ENCODE peak calls at places on chromosomes 4 and X, in ten cellular contexts. H, Z, L, G, D, R, S, P, E and K are unnamed samples. For H3K36me3, the result is how much of the 10 kb centered on the place peaks cover.

GRCh38 chr4:101790521-101791188 is at the start of gene BANK1:
- DNase-seq in Z (peak), R (no peak), S (peak), D (no peak), H (peak), G (peak), L (no peak), P (peak), E (peak), K (peak)

GRCh38 chr4:139603576-139604387 is 47.8 kb upstream of the SETD7 start:
- DNase-seq in L (peak), G (peak), D (no peak), H (no peak), Z (peak), R (no peak), S (peak), E (no peak), P (no peak), K (peak)

GRCh38 chr4:182875471-182875870 is 41.7 kb downstream of the DCTD start:
- DNase-seq in P (no peak), D (no peak), R (no peak), Z (no peak), S (no peak), L (no peak), G (no peak), E (peak), H (no peak), K (no peak)

GRCh38 chrX:130296743-130297142 is 28.0 kb upstream of the ZNF280C start:
- DNase-seq in R (no peak), L (no peak), P (no peak), E (no peak), H (no peak), D (no peak), Z (no peak), S (no peak), G (no peak), K (no peak)

GRCh38 chrX:107272431-107272921 is 66.1 kb downstream of the DNAAF6 start:
- DNase-seq in D (no peak), E (no peak), Z (peak), H (no peak), P (no peak), L (no peak), R (no peak), S (no peak), G (peak), K (no peak)

GRCh38 chr4:175369087-175369486 is 443.0 kb downstream of the GPM6A start:
- DNase-seq in D (peak), G (no peak), L (no peak), Z (no peak), H (no peak), S (no peak), E (no peak), P (no peak), R (no peak), K (peak)

GRCh38 chrX:153625271-153626024 is 21.6 kb upstream of the DUSP9 start:
- DNase-seq in G (no peak), Z (no peak), R (no peak), D (no peak), S (no peak), L (no peak), H (no peak), E (peak), P (peak), K (no peak)

GRCh38 chrX:44225667-44226066 is 117.8 kb downstream of the EFHC2 start:
- DNase-seq in E (no peak), G (no peak), P (no peak), D (no peak), L (no peak), S (no peak), R (no peak), H (no peak), Z (no peak), K (no peak)

GRCh38 chrX:134636859-134637258 is 21.4 kb downstream of the PLAC1 start:
- DNase-seq in H (no peak), L (no peak), Z (no peak), D (no peak), E (no peak), R (no peak), P (no peak), G (no peak), S (no peak), K (no peak)

GRCh38 chr4:15684498-15684897 is 2.9 kb downstream of the FAM200B start:
- DNase-seq in H (no peak), D (no peak), P (no peak), R (no peak), G (no peak), L (no peak), Z (no peak), E (no peak), S (no peak), K (no peak)

GRCh38 chr4:61202638-61203495 is 2.7 kb downstream of the ADGRL3 start:
- DNase-seq in G (peak), L (no peak), Z (no peak), R (no peak), D (no peak), S (no peak), P (no peak), E (no peak), H (no peak), K (no peak)

GRCh38 chr4:154658680-154659402 is 46.4 kb upstream of the FGG start:
- DNase-seq in S (no peak), P (no peak), R (no peak), L (no peak), Z (no peak), H (no peak), D (no peak), G (no peak), E (no peak), K (no peak)
- H3K4me3 ChIP-seq in S (no peak), P (peak), R (no peak), L (no peak), Z (no peak), H (no peak), D (no peak), G (no peak), E (no peak), K (no peak)

DNA sequence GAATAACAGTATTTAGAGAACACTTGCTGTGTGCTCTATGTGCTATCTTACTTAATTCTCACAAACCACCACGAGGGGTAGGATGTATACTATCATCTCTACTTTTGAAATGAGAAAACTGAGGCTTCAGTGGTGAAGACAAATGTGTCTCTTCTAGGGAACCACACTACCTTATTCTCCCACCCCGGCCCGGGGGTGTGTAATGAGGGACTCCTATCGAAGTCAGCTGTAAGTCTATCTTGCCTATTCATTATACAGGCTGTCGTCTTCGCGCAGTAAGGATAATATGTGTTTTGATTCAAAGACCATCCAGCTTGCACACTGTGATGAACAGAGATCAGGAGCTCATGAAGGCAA is 1.1 kb downstream of the NOP14 start:
- DNase-seq in G (no peak), Z (no peak), L (no peak), R (no peak), D (no peak), H (no peak), E (peak), P (no peak), S (no peak), K (no peak)
- TF ChIP-seq CTCF in G (no peak), Z (no peak), L (no peak), R (no peak), D (no peak), H (no peak), E (no peak), P (no peak), S (no peak), K (no peak)

GRCh38 chr4:2953496-2953895 is 9.7 kb downstream of the NOP14 start:
- DNase-seq in L (no peak), E (no peak), Z (no peak), D (no peak), P (no peak), S (no peak), R (no peak), G (no peak), H (no peak), K (no peak)

GRCh38 chr4:2954358-2955185 is 8.6 kb downstream of the NOP14 start:
- DNase-seq in E (peak), S (no peak), L (no peak), Z (peak), P (no peak), D (no peak), G (no peak), R (no peak), H (no peak), K (no peak)

GRCh38 chr4:2961411-2962098 is 1.7 kb downstream of the NOP14 start:
- DNase-seq in R (no peak), H (no peak), G (no peak), S (no peak), L (no peak), E (peak), Z (no peak), P (no peak), D (no peak), K (no peak)

GRCh38 chr4:2962614-2963184 is 507 bp downstream of the NOP14 start:
- DNase-seq in S (peak), G (peak), D (peak), Z (no peak), E (no peak), P (no peak), H (no peak), R (no peak), L (no peak), K (no peak)

DNA sequence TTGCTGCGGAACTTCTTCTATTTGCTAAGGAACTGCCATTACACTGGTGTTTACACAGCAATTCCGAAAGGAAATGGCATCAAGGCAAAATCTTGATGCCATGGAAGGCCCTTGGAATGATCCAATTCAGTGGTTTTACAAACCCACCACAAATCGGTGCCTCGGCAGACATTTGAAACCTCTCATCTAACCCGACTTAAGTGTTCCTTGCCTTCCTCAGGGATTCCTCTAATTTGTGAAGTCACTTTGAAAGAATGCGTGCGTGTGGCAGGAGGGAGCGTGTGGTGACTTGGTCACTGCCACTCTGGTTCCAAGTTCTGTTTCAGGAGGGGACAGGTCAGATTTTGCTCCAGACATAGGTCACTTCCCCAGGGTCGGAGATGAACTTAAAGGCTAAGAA is 4.8 kb downstream of the NOP14 start:
- DNase-seq in S (no peak), E (no peak), Z (no peak), R (no peak), L (no peak), D (no peak), G (no peak), P (no peak), H (no peak), K (no peak)
- H3K36me3 ChIP-seq in S (under half), E (under half), Z (under half), R (under half), L (under half), D (under half), G (under half), P (under half), H (under half), K (under half)

DNA sequence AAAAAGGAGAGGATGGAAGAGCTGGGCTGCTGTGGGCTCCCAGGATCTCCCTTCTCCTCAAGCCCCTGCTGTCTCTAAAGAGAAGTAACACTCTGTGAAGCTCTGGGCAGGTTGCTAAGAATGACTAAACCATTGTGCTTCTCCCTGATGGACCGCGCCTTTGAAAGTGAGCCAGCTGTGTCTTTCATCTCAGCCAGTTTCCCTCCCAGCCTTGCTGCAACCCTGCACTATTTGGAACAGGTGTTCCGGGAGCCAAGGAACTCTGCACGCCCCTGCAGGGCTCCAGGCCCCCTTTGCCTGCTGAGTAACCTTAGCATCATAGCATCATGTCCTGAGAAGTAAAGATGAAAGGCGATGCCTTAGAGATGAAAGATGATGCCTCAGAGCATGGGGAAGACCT is 39.7 kb downstream of the SMIM20 start:
- DNase-seq in D (no peak), G (no peak), L (no peak), S (peak), P (no peak), E (no peak), Z (no peak), H (no peak), R (no peak), K (no peak)
- H3K4me3 ChIP-seq in D (no peak), G (no peak), L (no peak), S (no peak), P (no peak), E (no peak), Z (no peak), H (no peak), R (no peak), K (no peak)

GRCh38 chr4:23333946-23334878 is 555.6 kb downstream of the PPARGC1A start:
- DNase-seq in G (peak), Z (no peak), E (no peak), P (no peak), S (peak), H (no peak), R (no peak), L (peak), D (peak), K (peak)
- TF ChIP-seq CTCF in G (peak), Z (no peak), E (no peak), P (peak), S (no peak), H (no peak), R (no peak), L (no peak), D (no peak), K (peak)